ENCODE peak calls at places on chromosome 19, in ten cellular contexts. T is CD8-positive, alpha-beta T cell; M is colonic mucosa; D is tibial nerve; C is transverse colon; R is H9; H is uterus; W is GM23338; F is heart right ventricle; Q is left lung. G is an unnamed sample. For H3K4me1, the result is how much of the 10 kb centered on the place peaks cover.

GRCh38 chr19:13252569-13253335 is 102.5 kb downstream of the IER2 start:
- DNase-seq in Q (no peak), T (no peak), R (no peak), H (no peak), W (no peak), C (no peak), F (no peak), D (no peak), M (no peak), G (no peak)

GRCh38 chr19:32861596-32861995 is 8.0 kb downstream of the SLC7A9 start:
- DNase-seq in C (no peak), R (no peak), T (no peak), M (no peak), D (no peak), H (no peak), W (no peak), Q (no peak), F (no peak), G (no peak)

GRCh38 chr19:6531163-6531955 is 533 bp downstream of the TNFSF9 start:
- DNase-seq in M (no peak), C (no peak), R (no peak), Q (no peak), F (no peak), W (no peak), T (no peak), D (no peak), H (peak), G (no peak)

GRCh38 chr19:35107541-35107939 is 8.1 kb upstream of the FXYD3 start:
- DNase-seq in F (no peak), C (peak), T (no peak), R (no peak), Q (no peak), H (no peak), D (peak), M (peak), W (no peak), G (peak)

GRCh38 chr19:16830679-16831078 is 1.5 kb downstream of the SIN3B start:
- DNase-seq in F (no peak), R (no peak), D (no peak), M (no peak), H (no peak), Q (no peak), T (no peak), W (no peak), C (no peak), G (no peak)

GRCh38 chr19:51712461-51713081 is 11.2 kb downstream of the HAS1 start:
- DNase-seq in H (no peak), W (peak), Q (no peak), D (no peak), M (no peak), T (no peak), R (peak), C (no peak), F (no peak), G (peak)

GRCh38 chr19:37303591-37304171 is 67.2 kb upstream of the ZNF527 start:
- DNase-seq in H (no peak), M (no peak), D (no peak), W (no peak), T (no peak), R (no peak), Q (no peak), C (no peak), F (no peak), G (no peak)

GRCh38 chr19:6744381-6745288 is 5.2 kb downstream of the TRIP10 start:
- DNase-seq in F (peak), Q (peak), W (no peak), C (peak), M (peak), H (peak), T (no peak), R (no peak), D (peak), G (peak)

GRCh38 chr19:27865927-27866777 is 1346.8 kb downstream of the UQCRFS1 start:
- DNase-seq in W (no peak), F (no peak), D (no peak), R (no peak), Q (no peak), C (no peak), M (no peak), T (no peak), H (no peak), G (no peak)

GRCh38 chr19:22052644-22053013 is 345 bp downstream of the ZNF257 start:
- DNase-seq in F (peak), H (no peak), C (no peak), Q (peak), D (no peak), R (no peak), M (peak), W (no peak), T (no peak), G (no peak)

GRCh38 chr19:29255006-29255405 is 42.1 kb upstream of the UQCRFS1 start:
- DNase-seq in F (no peak), H (no peak), C (no peak), W (no peak), R (peak), Q (no peak), M (no peak), T (no peak), D (no peak), G (no peak)

GRCh38 chr19:35328851-35329285 is at the start of gene CD22:
- DNase-seq in D (no peak), T (no peak), Q (peak), W (no peak), M (no peak), F (no peak), R (no peak), C (no peak), H (no peak), G (no peak)

GRCh38 chr19:16371540-16371986 is 46.9 kb downstream of the KLF2 start:
- DNase-seq in Q (peak), W (no peak), H (no peak), M (peak), F (peak), C (peak), R (no peak), D (no peak), T (peak), G (peak)

GRCh38 chr19:6501740-6502648 is at the start of gene TUBB4A:
- DNase-seq in T (no peak), C (peak), F (peak), M (no peak), Q (no peak), R (peak), D (no peak), H (no peak), W (peak), G (no peak)

GRCh38 chr19:39661565-39661964 is 5.9 kb downstream of the LGALS16 start:
- DNase-seq in R (no peak), H (no peak), D (no peak), F (no peak), M (no peak), Q (no peak), C (no peak), T (no peak), W (no peak), G (no peak)

GRCh38 chr19:2135474-2136402 is 15.6 kb downstream of the AP3D1 start:
- DNase-seq in D (no peak), H (no peak), F (no peak), Q (no peak), W (no peak), R (no peak), C (no peak), T (no peak), M (no peak), G (no peak)

GRCh38 chr19:39320948-39321831 is 527 bp upstream of the LRFN1 start:
- DNase-seq in D (no peak), C (no peak), M (no peak), T (no peak), F (no peak), Q (no peak), H (no peak), R (no peak), W (peak), G (no peak)

GRCh38 chr19:18291590-18292459 is 10.4 kb upstream of the JUND start:
- DNase-seq in W (peak), F (peak), Q (peak), M (peak), C (peak), T (peak), R (peak), D (peak), H (peak), G (peak)

GRCh38 chr19:39927076-39927475 is 7.4 kb downstream of the FCGBP start:
- DNase-seq in D (no peak), H (no peak), Q (no peak), W (no peak), R (no peak), M (peak), C (no peak), F (no peak), T (no peak), G (no peak)

GRCh38 chr19:48543121-48543710 is 8.8 kb upstream of the SULT2B1 start:
- DNase-seq in M (peak), T (no peak), Q (peak), F (no peak), W (peak), D (no peak), H (no peak), R (peak), C (peak), G (peak)

GRCh38 chr19:15330801-15331418 is 1.4 kb downstream of the BRD4 start:
- DNase-seq in C (peak), H (no peak), R (no peak), Q (peak), T (no peak), D (no peak), W (peak), M (peak), F (no peak), G (peak)

GRCh38 chr19:1739960-1740629 is 13.2 kb upstream of the ONECUT3 start:
- DNase-seq in D (no peak), H (no peak), W (no peak), Q (no peak), C (no peak), T (no peak), F (no peak), R (no peak), M (no peak), G (no peak)

DNA sequence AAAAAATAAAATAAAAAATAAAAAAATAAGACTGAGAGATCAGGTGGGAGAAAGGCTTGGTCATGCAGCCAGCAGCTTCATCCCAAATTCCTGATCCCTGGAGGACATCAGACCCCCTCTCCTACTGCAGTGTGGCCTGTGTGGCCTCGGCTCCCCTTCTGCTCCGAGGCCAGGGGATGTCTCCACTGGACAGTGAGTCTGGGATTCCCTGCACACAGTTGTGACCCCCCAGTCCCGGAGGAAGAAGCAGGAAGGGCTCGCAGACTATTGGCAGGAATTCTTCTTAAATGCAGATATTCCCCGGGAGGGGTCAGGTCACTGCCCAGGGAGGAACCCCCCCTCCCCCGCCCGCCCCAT is 41.9 kb downstream of the ZNF627 start:
- DNase-seq in F (no peak), C (no peak), T (no peak), W (no peak), M (no peak), D (no peak), H (no peak), Q (no peak), R (no peak), G (no peak)
- H3K27ac ChIP-seq in F (no peak), C (peak), T (no peak), W (no peak), M (no peak), D (no peak), H (no peak), Q (no peak), R (no peak), G (no peak)

GRCh38 chr19:542173-542866 is 1.5 kb upstream of the GZMM start:
- DNase-seq in M (no peak), C (peak), Q (no peak), H (no peak), T (no peak), D (no peak), F (no peak), R (peak), W (no peak), G (no peak)

GRCh38 chr19:541699-542098 is 2.2 kb upstream of the GZMM start:
- DNase-seq in W (no peak), Q (no peak), F (no peak), R (no peak), H (no peak), C (no peak), T (no peak), M (no peak), D (no peak), G (no peak)

GRCh38 chr19:540867-541637 is 2.8 kb upstream of the GZMM start:
- DNase-seq in W (no peak), H (no peak), R (peak), F (no peak), D (no peak), T (no peak), C (no peak), Q (no peak), M (no peak), G (no peak)

GRCh38 chr19:547117-547516 is 3.3 kb downstream of the GZMM start:
- DNase-seq in R (peak), W (no peak), H (no peak), C (no peak), F (no peak), D (no peak), T (no peak), M (no peak), Q (peak), G (no peak)

GRCh38 chr19:543912-544608 is at the start of gene GZMM:
- DNase-seq in W (no peak), M (no peak), T (peak), C (peak), F (no peak), D (no peak), R (peak), Q (peak), H (no peak), G (peak)
- H3K4me1 ChIP-seq in W (under half), M (under half), T (under half), C (under half), F (under half), D (under half), R (under half), Q (under half), H (under half), G (under half)

DNA sequence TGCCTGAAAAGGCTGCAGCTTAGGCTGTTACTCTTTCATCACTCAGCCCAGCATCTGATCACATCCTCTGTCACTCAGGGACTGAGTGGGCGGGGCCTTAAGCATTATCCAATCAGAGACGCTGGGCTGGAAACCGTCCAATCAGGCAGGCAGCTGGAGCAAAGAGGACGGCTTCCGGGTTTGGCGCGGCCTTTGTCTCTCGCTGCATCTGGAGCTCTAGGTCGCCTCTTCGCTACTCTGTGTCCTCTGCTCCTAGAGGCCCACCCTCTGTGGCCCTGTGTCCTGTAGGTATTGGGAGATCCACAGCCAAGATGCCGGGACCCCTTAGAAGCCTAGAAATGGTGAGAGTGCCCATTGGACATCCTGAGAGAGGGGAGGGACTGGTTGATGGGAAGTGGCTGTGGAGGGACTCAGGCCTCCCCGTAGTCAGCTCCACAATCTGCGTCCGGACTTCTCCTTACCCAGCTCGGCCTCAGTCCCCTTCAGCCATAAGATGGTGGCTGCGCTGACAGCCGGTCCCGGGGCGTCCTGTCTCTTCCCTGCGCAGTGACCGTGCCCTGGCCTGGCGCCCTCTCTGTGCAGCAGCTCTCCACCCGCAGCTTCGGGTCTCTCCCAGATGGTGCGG is at the start of gene ZNF486:
- DNase-seq in T (peak), M (peak), H (peak), R (peak), Q (peak), W (peak), C (peak), F (peak), D (peak), G (peak)
- H3K27ac ChIP-seq in T (peak), M (peak), H (peak), R (peak), Q (peak), W (peak), C (peak), F (peak), D (peak), G (no peak)

DNA sequence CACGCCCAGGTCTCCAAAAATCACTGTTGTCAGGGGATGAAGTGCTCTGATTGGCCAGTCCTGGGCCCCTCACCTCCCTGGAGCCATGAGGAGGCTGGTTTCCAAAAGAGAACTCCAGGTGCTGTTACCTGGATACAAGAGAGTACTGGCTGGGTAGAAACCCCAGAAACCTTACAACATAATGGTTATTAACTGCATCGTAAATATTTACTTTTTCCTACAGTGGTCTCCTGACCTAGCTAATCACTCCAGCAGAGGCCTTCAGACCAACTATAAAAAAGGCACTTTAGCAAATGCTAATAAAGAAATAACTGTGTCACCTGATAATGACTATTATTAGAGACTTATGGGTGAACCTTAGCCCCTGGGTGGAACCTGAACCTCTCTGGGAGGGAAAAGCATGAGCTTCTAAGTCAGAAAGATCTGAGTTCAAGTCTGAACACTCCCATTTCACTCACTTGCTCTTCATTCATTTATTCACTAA is 1.5 kb upstream of the IGSF23 start:
- DNase-seq in F (no peak), R (no peak), M (no peak), T (no peak), Q (no peak), D (no peak), W (no peak), C (no peak), H (no peak), G (peak)
- H3K4me1 ChIP-seq in F (under half), R (under half), M (under half), T (under half), Q (under half), D (under half), W (under half), C (under half), H (under half), G (under half)

DNA sequence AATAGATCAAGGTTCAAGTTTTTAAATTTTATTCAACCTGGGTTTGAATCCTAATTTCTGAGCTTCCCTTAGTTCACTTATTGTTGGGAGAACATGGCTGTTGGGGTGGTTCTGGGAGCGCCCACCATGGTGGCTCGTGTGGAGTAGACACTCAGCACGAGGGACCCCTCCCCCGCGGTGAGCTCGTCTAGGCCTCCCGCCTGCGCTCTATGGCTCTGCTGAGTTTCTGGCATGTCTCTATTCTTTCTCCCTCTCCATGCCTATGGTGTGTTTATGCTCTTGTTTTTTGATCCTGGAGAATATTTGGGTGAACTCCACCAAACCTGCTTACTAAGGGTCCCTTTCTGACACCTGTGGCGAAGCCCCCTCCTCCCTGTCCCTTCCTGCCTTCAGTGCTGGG is 1.6 kb upstream of the EPN1 start:
- DNase-seq in T (no peak), R (no peak), D (no peak), Q (peak), C (no peak), W (no peak), M (no peak), H (no peak), F (no peak), G (no peak)
- H3K27ac ChIP-seq in T (no peak), R (no peak), D (no peak), Q (no peak), C (no peak), W (peak), M (no peak), H (no peak), F (no peak), G (no peak)

GRCh38 chr19:42076375-42076944 is 494 bp downstream of the ZNF574 start:
- DNase-seq in H (peak), Q (no peak), M (peak), R (no peak), D (peak), F (peak), W (peak), C (peak), T (peak), G (no peak)

GRCh38 chr19:42075364-42075615 is 676 bp upstream of the ZNF574 start:
- DNase-seq in Q (no peak), D (peak), T (no peak), F (no peak), M (no peak), R (no peak), H (no peak), C (no peak), W (no peak), G (no peak)

GRCh38 chr19:42075616-42076374 is at the start of gene ZNF574:
- DNase-seq in T (peak), R (peak), M (peak), H (peak), F (peak), D (peak), C (peak), Q (peak), W (peak), G (peak)

GRCh38 chr19:42078058-42078457 is 2.1 kb downstream of the ZNF574 start:
- DNase-seq in H (no peak), C (no peak), F (no peak), W (no peak), M (no peak), D (no peak), T (no peak), R (no peak), Q (no peak), G (no peak)

GRCh38 chr19:42074513-42075363 is 1.2 kb upstream of the ZNF574 start:
- DNase-seq in M (peak), W (peak), H (peak), R (no peak), C (peak), Q (peak), T (no peak), D (peak), F (no peak), G (peak)
- H3K4me1 ChIP-seq in M (under half), W (under half), H (under half), R (under half), C (under half), Q (under half), T (under half), D (under half), F (under half), G (under half)

GRCh38 chr19:42498387-42498786 is 29.9 kb downstream of the CEACAM1 start:
- DNase-seq in M (peak), D (no peak), Q (no peak), W (no peak), H (no peak), T (no peak), R (no peak), C (no peak), F (no peak), G (peak)
- H3K27ac ChIP-seq in M (peak), D (peak), Q (no peak), W (no peak), H (no peak), T (no peak), R (no peak), C (peak), F (peak), G (peak)

G was measured in small intestine.